ENCODE peak calls at places on chromosomes 5 and 9, in four cellular contexts. M is GM12878, G is endothelial cell of umbilical vein, U is breast epithelium. B is an unnamed sample.

GRCh38 chr5:167063788-167064187 is 1227.7 kb upstream of the WWC1 start:
- DNase-seq in M (no peak), G (no peak), U (no peak), B (no peak)

GRCh38 chr5:158287643-158288228 is 428.8 kb upstream of the CLINT1 start:
- DNase-seq in M (no peak), G (peak; percentile 51), U (no peak), B (no peak)

GRCh38 chr9:77729177-77729576 is 81.1 kb upstream of the GNA14 start:
- DNase-seq in M (no peak), G (no peak), U (no peak), B (no peak)

GRCh38 chr5:68962632-68963484 is 131.0 kb upstream of the SLC30A5 start:
- DNase-seq in M (no peak), G (peak; percentile 60), U (peak; percentile 65), B (no peak)

GRCh38 chr5:142720561-142721275 is 34.8 kb upstream of the FGF1 start:
- DNase-seq in M (no peak), G (no peak), U (peak; percentile 79), B (no peak)

GRCh38 chr9:37969558-37970300 is 65.8 kb upstream of the SLC25A51 start:
- DNase-seq in M (no peak), G (no peak), U (no peak), B (peak; percentile 49)

GRCh38 chr5:145925803-145926202 is 10.6 kb upstream of the SH3RF2 start:
- DNase-seq in M (no peak), G (peak; percentile 38), U (no peak), B (no peak)

GRCh38 chr5:10489810-10490426 is 48.2 kb downstream of the ROPN1L start:
- DNase-seq in M (peak; percentile 37), G (peak; percentile 46), U (no peak), B (peak; percentile 23)

GRCh38 chr9:113715086-113715485 is 161.0 kb upstream of the ZNF618 start:
- DNase-seq in M (no peak), G (no peak), U (no peak), B (no peak)

GRCh38 chr9:104854613-104855012 is 73.3 kb downstream of the ABCA1 start:
- DNase-seq in M (no peak), G (no peak), U (no peak), B (no peak)

GRCh38 chr9:125428515-125429467 is 167.2 kb downstream of the GAPVD1 start:
- DNase-seq in M (no peak), G (no peak), U (no peak), B (peak; percentile 39)

GRCh38 chr9:113886471-113886870 is 10.4 kb downstream of the ZNF618 start:
- DNase-seq in M (no peak), G (peak; percentile 11), U (no peak), B (no peak)

GRCh38 chr9:41229408-41230401 is 40.6 kb upstream of the ZNG1F start:
- DNase-seq in M (peak; percentile 24), G (peak; percentile 55), U (no peak), B (peak; percentile 81)

GRCh38 chr9:129258823-129259301 is 80.8 kb upstream of the IER5L start:
- DNase-seq in M (no peak), G (no peak), U (no peak), B (peak; percentile 72)

GRCh38 chr9:100474082-100474949 is 1.4 kb downstream of the TMEFF1 start:
- DNase-seq in M (no peak), G (peak; percentile 15), U (no peak), B (no peak)

GRCh38 chr5:15002791-15003190 is 131.2 kb upstream of the ANKH start:
- DNase-seq in M (no peak), G (no peak), U (no peak), B (no peak)

GRCh38 chr9:90906316-90907055 is 104.9 kb downstream of the SYK start:
- DNase-seq in M (no peak), G (no peak), U (no peak), B (no peak)

GRCh38 chr5:57650360-57651069 is 167.9 kb upstream of the ACTBL2 start:
- DNase-seq in M (peak; percentile 16), G (peak; percentile 61), U (no peak), B (no peak)

GRCh38 chr5:16540421-16540820 is 74.8 kb upstream of the ZNF622 start:
- DNase-seq in M (no peak), G (no peak), U (no peak), B (no peak)

GRCh38 chr9:129281506-129282145 is 103.6 kb upstream of the IER5L start:
- DNase-seq in M (no peak), G (no peak), U (peak; percentile 17), B (peak; percentile 66)

GRCh38 chr5:139278540-139279274 is 14.8 kb upstream of the MATR3 start:
- DNase-seq in M (no peak), G (no peak), U (no peak), B (no peak)

GRCh38 chr5:87411586-87412416 is 929 bp downstream of the CCNH start:
- DNase-seq in M (no peak), G (peak; percentile 71), U (peak; percentile 19), B (no peak)

GRCh38 chr9:127972316-127972871 is 8.4 kb downstream of the EEIG1 start:
- DNase-seq in M (no peak), G (no peak), U (no peak), B (no peak)
- H3K4me3 ChIP-seq in M (no peak overlapping the region), G (no peak overlapping the region), U (no peak overlapping the region), B (no peak overlapping the region)

GRCh38 chr9:69065660-69066059 is 30.1 kb downstream of the FXN start:
- DNase-seq in M (no peak), G (no peak), U (no peak), B (no peak)
- TF ChIP-seq POLR2AphosphoS5 in M (no peak), G (no peak), U (no peak), B (no peak)

GRCh38 chr5:134902071-134902801 is 2.7 kb upstream of the PCBD2 start:
- DNase-seq in M (peak; percentile 60), G (peak; percentile 16), U (no peak), B (peak; percentile 80)

GRCh38 chr5:134906811-134907210 is 1.9 kb downstream of the PCBD2 start:
- DNase-seq in M (no peak), G (no peak), U (no peak), B (no peak)

GRCh38 chr5:134905246-134905996 is 490 bp downstream of the PCBD2 start:
- DNase-seq in M (peak; percentile 36), G (peak; percentile 82), U (peak; percentile 40), B (peak; percentile 76)

GRCh38 chr5:134904621-134905245 is at the start of gene PCBD2:
- DNase-seq in M (peak; percentile 73), G (peak; percentile 90), U (peak; percentile 81), B (peak; percentile 100)
- TF ChIP-seq POLR2A in M (peak; percentile 82), G (peak; percentile 79), U (no peak), B (peak; percentile 32)

GRCh38 chr9:72952394-72952720 is 496 bp downstream of the ALDH1A1 start:
- DNase-seq in M (no peak), G (peak; percentile 50), U (no peak), B (no peak)

GRCh38 chr9:72949918-72950325 is 2.9 kb downstream of the ALDH1A1 start:
- DNase-seq in M (no peak), G (no peak), U (no peak), B (no peak)

GRCh38 chr9:72952914-72953313 is at the start of gene ALDH1A1:
- DNase-seq in M (no peak), G (peak; percentile 73), U (no peak), B (no peak)

GRCh38 chr9:72951043-72951442 is 1.8 kb downstream of the ALDH1A1 start:
- DNase-seq in M (no peak), G (peak; percentile 37), U (no peak), B (no peak)

DNA sequence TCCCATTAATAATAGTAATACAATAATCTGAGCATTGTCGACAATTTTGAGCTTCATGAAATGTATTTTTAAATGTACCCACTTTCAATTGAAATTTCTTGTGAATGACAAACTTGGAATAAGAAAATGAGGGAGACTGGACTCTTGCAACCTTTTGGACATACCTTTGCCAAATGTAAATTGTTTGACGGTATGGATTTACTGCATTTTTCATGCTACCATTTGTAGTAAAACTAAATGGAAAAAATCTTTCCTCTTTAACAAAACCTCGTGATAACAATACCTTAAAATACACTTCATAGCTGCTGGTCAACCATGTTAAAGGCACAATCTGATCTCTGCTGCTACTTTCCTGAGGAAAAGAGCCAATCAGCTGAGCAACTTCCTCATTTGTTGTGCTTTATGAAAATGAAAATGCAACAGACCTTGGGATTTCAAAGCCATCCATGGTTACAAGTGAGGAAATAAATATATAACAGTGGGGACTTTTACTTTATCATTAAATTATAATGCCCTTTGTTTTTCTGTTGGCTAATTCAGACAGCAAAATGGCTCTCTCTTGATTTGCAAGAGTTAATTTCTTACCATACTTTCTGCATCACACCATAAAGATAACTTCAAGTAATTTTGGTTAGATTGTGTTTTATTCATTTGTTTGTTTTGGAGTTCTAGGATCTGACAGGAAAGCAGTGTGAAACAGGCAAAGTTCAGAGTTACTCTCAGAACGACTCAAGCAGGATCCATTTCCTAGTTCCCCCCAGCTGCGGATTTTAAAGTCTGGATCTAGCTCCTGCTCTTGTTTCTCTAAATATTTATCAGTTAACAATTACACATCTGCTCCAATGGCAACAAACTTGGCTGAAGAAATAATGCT is 1.1 kb downstream of the ALDH1A1 start:
- DNase-seq in M (no peak), G (peak; percentile 44), U (no peak), B (no peak)
- H3K4me3 ChIP-seq in M (no peak overlapping the region), G (peak overlapping the region; percentile 84), U (peak overlapping the region; percentile 41), B (peak overlapping the region; percentile 65)

DNA sequence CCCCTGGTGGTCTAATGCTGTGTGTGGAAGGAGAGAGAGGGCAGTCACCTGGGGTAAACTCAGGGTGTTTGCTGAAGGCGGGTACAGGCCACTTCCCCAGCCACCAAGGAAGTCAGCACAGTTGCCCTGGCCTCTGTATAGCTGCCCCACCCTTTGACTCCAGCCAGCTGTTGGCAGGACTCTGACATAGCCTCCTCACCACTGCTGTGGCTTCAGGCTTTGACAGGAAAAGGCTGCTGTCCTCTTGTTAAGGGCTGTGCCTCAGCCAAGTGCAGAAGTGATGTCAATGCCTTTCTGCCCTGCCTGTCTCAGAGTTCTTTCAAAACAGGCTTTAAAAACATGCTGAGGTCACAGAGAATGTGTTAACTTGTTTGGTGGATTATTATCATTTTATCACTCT is 487.2 kb upstream of the KLF4 start:
- DNase-seq in M (no peak), G (no peak), U (no peak), B (peak; percentile 69)
- TF ChIP-seq POLR2AphosphoS5 in M (no peak), G (no peak), U (no peak), B (peak; percentile 66)

B was measured in spleen.